ENCODE peak calls at places on chromosomes 4 and X, in nine cellular contexts. M is SK-N-SH; Y is Calu3; F is CD4-positive, alpha-beta T cell; N is WTC11; P is progenitor cell of endocrine pancreas; X is lower leg skin; C is HCT116; E is sigmoid colon. B is an unnamed sample.
A peak's percentile ranks its signal among the peaks of the same experiment; 100 is the strongest.

GRCh38 chr4:38449506-38450174 is 214.4 kb upstream of the KLF3 start:
- DNase-seq in P (peak; percentile 16), C (no peak), N (peak; percentile 55), E (no peak), X (no peak), Y (peak; percentile 47), M (no peak), F (no peak), B (no peak)

GRCh38 chr4:142874684-142875083 is 28.6 kb upstream of the INPP4B start:
- DNase-seq in C (no peak), Y (no peak), P (no peak), X (no peak), M (no peak), E (no peak), N (no peak), F (no peak), B (no peak)

GRCh38 chr4:106414366-106414765 is 45.8 kb upstream of the GIMD1 start:
- DNase-seq in N (no peak), E (no peak), P (no peak), X (no peak), F (no peak), C (no peak), M (no peak), Y (peak; percentile 24), B (no peak)

GRCh38 chrX:149909324-149910177 is 19.8 kb upstream of the HSFX4 start:
- DNase-seq in Y (no peak), C (no peak), P (no peak), X (no peak), M (no peak), E (no peak), N (no peak), F (no peak), B (no peak)

GRCh38 chrX:13092455-13092941 is 48.1 kb upstream of the FAM9C start:
- DNase-seq in F (peak; percentile 61), N (no peak), C (no peak), M (no peak), P (no peak), Y (peak; percentile 48), E (peak; percentile 69), X (peak; percentile 87), B (no peak)

GRCh38 chr4:102552781-102553180 is 51.6 kb downstream of the NFKB1 start:
- DNase-seq in C (no peak), F (no peak), Y (no peak), X (no peak), E (no peak), P (no peak), N (no peak), M (no peak), B (no peak)

GRCh38 chrX:74535211-74535621 is 79.2 kb downstream of the RLIM start:
- DNase-seq in C (peak; percentile 21), P (no peak), N (peak; percentile 16), F (no peak), X (no peak), M (peak; percentile 54), E (no peak), Y (no peak), B (no peak)

GRCh38 chr4:160038560-160038959 is 935.7 kb downstream of the RAPGEF2 start:
- DNase-seq in Y (no peak), F (no peak), M (no peak), N (no peak), X (no peak), P (no peak), C (no peak), E (no peak), B (no peak)

GRCh38 chr4:133355636-133356035 is 206.5 kb downstream of the PCDH10 start:
- DNase-seq in M (no peak), Y (no peak), X (no peak), C (no peak), F (no peak), E (no peak), P (no peak), N (no peak), B (no peak)

GRCh38 chrX:110915120-110915519 is 119.5 kb upstream of the CHRDL1 start:
- DNase-seq in F (no peak), N (no peak), M (no peak), Y (no peak), X (no peak), E (no peak), C (no peak), P (no peak), B (no peak)

GRCh38 chrX:53265771-53266170 is 15.6 kb downstream of the IQSEC2 start:
- DNase-seq in Y (no peak), E (no peak), N (no peak), X (no peak), F (no peak), P (no peak), M (no peak), C (no peak), B (no peak)

GRCh38 chr4:119646347-119647071 is 17.9 kb upstream of the PDE5A start:
- DNase-seq in X (no peak), P (no peak), Y (no peak), E (peak; percentile 76), F (no peak), C (no peak), N (no peak), M (no peak), B (no peak)

GRCh38 chr4:38202223-38202622 is 242.0 kb downstream of the PTTG2 start:
- DNase-seq in F (no peak), C (no peak), N (no peak), Y (no peak), P (no peak), X (peak; percentile 15), M (no peak), E (no peak), B (no peak)

GRCh38 chr4:163343604-163344146 is at the start of gene NPY5R:
- DNase-seq in N (peak; percentile 39), M (peak; percentile 29), P (peak; percentile 26), C (no peak), Y (peak; percentile 14), E (no peak), X (no peak), F (no peak), B (peak; percentile 68)

GRCh38 chr4:10085386-10085785 is 31.2 kb downstream of the WDR1 start:
- DNase-seq in Y (no peak), F (no peak), E (peak; percentile 66), N (no peak), X (no peak), M (peak; percentile 4), C (no peak), P (no peak), B (no peak)

GRCh38 chrX:102129473-102129872 is 4.0 kb downstream of the TCEAL2 start:
- DNase-seq in X (no peak), C (no peak), M (peak; percentile 41), N (no peak), F (no peak), Y (no peak), P (no peak), E (no peak), B (no peak)

GRCh38 chrX:131853440-131853839 is 169.7 kb upstream of the STK26 start:
- DNase-seq in Y (no peak), F (no peak), P (no peak), M (no peak), C (no peak), X (no peak), E (no peak), N (no peak), B (no peak)

DNA sequence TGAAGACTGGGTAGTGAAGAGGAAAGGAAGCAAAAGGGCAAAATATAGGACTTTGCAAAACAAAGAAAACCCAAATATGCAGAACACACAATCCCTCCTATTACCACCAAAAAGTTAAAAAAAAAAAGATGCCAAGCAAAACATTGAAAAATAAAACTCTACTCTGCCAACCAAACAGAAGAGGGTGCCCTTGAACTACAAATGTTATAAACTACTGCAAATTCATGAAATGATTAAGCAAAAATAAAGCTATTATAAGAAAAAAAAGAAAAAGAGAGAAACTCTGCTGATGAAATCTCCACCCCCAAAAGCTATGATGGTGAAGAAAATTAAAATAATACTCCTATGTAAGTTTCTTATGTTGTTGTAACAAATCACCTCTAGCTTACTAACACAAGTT is 168.5 kb upstream of the STK26 start:
- DNase-seq in M (no peak), P (no peak), F (no peak), C (no peak), N (no peak), Y (no peak), X (no peak), E (no peak), B (no peak)
- TF ChIP-seq CTCF in M (peak; percentile 53), P (peak; percentile 57), F (peak; percentile 55), C (peak; percentile 41), N (no peak), Y (no peak), X (no peak), E (no peak), B (peak; percentile 69)

GRCh38 chr4:13541720-13542576 is 2.4 kb downstream of the NKX3-2 start:
- DNase-seq in M (peak; percentile 58), X (no peak), E (peak; percentile 78), P (peak; percentile 50), C (no peak), Y (no peak), N (peak; percentile 80), F (no peak), B (peak; percentile 71)
- TF ChIP-seq CTCF in M (peak; percentile 52), X (no peak), E (no peak), P (peak; percentile 63), C (no peak), Y (peak; percentile 4), N (no peak), F (no peak), B (peak; percentile 46)

DNA sequence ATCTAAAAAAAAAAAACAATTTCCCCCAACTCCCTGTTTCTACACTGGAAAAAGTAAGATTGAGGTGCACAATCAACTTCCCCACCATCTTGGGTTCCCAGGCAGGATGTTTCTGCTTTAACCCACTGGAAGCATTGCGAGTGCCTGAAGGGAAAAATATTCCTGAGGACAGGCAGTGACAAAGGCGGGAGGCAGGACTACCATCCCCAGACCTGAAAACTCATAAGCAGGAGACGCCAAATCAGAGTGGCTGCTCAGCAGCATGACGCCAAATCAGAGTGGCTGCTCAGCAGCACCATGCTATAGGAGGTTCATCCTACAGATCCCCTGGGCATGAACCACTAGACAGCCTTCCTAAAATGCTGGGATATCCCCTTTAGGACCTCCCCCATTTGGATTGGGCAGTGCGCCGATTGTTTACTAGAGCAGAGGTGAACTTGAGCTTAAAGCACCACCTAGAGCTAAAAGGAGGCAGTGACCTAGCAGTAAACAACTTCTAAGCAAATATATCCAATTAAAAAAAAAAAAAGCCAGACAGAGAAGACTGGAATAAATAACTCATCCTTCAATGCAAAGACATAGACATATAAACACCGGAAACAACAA is 35.0 kb upstream of the GK start:
- DNase-seq in C (no peak), M (no peak), F (no peak), X (no peak), P (no peak), N (peak; percentile 16), E (no peak), Y (peak; percentile 1), B (no peak)
- TF ChIP-seq CTCF in C (no peak), M (no peak), F (no peak), X (no peak), P (peak; percentile 8), N (no peak), E (no peak), Y (no peak), B (no peak)

GRCh38 chr4:75935628-75936027 is 5.2 kb downstream of the NAAA start:
- DNase-seq in E (no peak), C (no peak), Y (no peak), N (no peak), P (no peak), X (no peak), M (no peak), F (no peak), B (no peak)

GRCh38 chr4:75939890-75940691 is 722 bp downstream of the NAAA start:
- DNase-seq in X (peak; percentile 93), P (peak; percentile 36), E (peak; percentile 84), Y (peak; percentile 36), M (peak; percentile 58), C (peak; percentile 36), F (peak; percentile 54), N (peak; percentile 74), B (peak; percentile 73)

GRCh38 chr4:75940692-75941253 is at the start of gene NAAA:
- DNase-seq in N (peak; percentile 81), P (no peak), C (peak; percentile 51), Y (peak; percentile 71), X (peak; percentile 97), F (peak; percentile 61), M (peak; percentile 92), E (peak; percentile 92), B (peak; percentile 74)
- TF ChIP-seq CTCF in N (no peak), P (no peak), C (no peak), Y (no peak), X (no peak), F (no peak), M (peak; percentile 31), E (peak; percentile 42), B (no peak)